ENCODE peak calls at places on chromosomes 2 and 18, in five cellular contexts. Z is AG08396, T is hepatocyte, R is EH, V is OCI-LY7. K is an unnamed sample.

GRCh38 chr2:218319813-218320360 is 27.6 kb upstream of the TMBIM1 start:
- DNase-seq in Z (no peak), T (no peak), R (no peak), V (no peak), K (no peak)

GRCh38 chr2:38073211-38074005 is 2.5 kb downstream of the CYP1B1 start:
- DNase-seq in Z (no peak), T (no peak), R (no peak), V (no peak), K (no peak)

GRCh38 chr2:221975151-221975550 is 323.6 kb downstream of the PAX3 start:
- DNase-seq in Z (no peak), T (no peak), R (no peak), V (no peak), K (no peak)

GRCh38 chr2:80930777-80931176 is 626.2 kb upstream of the LRRTM1 start:
- DNase-seq in Z (no peak), T (no peak), R (no peak), V (no peak), K (no peak)

GRCh38 chr2:26530696-26531095 is 52.8 kb upstream of the OTOF start:
- DNase-seq in Z (no peak), T (no peak), R (peak), V (no peak), K (no peak)

GRCh38 chr2:173323371-173323770 is 31.3 kb upstream of the CDCA7 start:
- DNase-seq in Z (no peak), T (no peak), R (peak), V (no peak), K (no peak)

GRCh38 chr2:68441179-68441993 is 25.7 kb downstream of the FBXO48 start:
- DNase-seq in Z (peak), T (peak), R (peak), V (peak), K (no peak)

GRCh38 chr2:151361674-151362380 is 4.4 kb downstream of the TNFAIP6 start:
- DNase-seq in Z (no peak), T (no peak), R (peak), V (no peak), K (no peak)

GRCh38 chr18:40019797-40020392 is 1935.1 kb upstream of the PIK3C3 start:
- DNase-seq in Z (no peak), T (peak), R (no peak), V (no peak), K (no peak)

GRCh38 chr2:33111002-33111446 is 164.3 kb downstream of the LTBP1 start:
- DNase-seq in Z (no peak), T (no peak), R (peak), V (no peak), K (no peak)

GRCh38 chr18:24270937-24271380 is 126.7 kb downstream of the OSBPL1A start:
- DNase-seq in Z (peak), T (peak), R (peak), V (no peak), K (no peak)

GRCh38 chr18:21444465-21445023 is 156.0 kb downstream of the ESCO1 start:
- DNase-seq in Z (peak), T (peak), R (peak), V (peak), K (no peak)

GRCh38 chr2:177268901-177269300 is 4.4 kb upstream of the NFE2L2 start:
- DNase-seq in Z (no peak), T (no peak), R (no peak), V (no peak), K (no peak)

GRCh38 chr2:143513081-143513480 is 383.9 kb downstream of the ARHGAP15 start:
- DNase-seq in Z (peak), T (peak), R (peak), V (peak), K (no peak)

GRCh38 chr2:72695676-72696075 is 130.2 kb downstream of the EXOC6B start:
- DNase-seq in Z (no peak), T (no peak), R (no peak), V (no peak), K (no peak)

GRCh38 chr2:227767830-227768229 is 22.1 kb downstream of the SCYGR8 start:
- DNase-seq in Z (no peak), T (no peak), R (no peak), V (no peak), K (no peak)

GRCh38 chr2:68512352-68512751 is 45.0 kb downstream of the APLF start:
- DNase-seq in Z (no peak), T (no peak), R (no peak), V (no peak), K (no peak)

GRCh38 chr2:227414846-227415245 is 27.1 kb upstream of the SCYGR1 start:
- DNase-seq in Z (no peak), T (no peak), R (peak), V (no peak), K (no peak)

GRCh38 chr2:171348056-171348455 is 85.7 kb downstream of the METTL8 start:
- DNase-seq in Z (no peak), T (no peak), R (no peak), V (no peak), K (no peak)

GRCh38 chr2:66872926-66873714 is 438.2 kb downstream of the MEIS1 start:
- DNase-seq in Z (no peak), T (no peak), R (peak), V (no peak), K (no peak)

GRCh38 chr2:64021578-64021977 is 2.4 kb upstream of the VPS54 start:
- DNase-seq in Z (no peak), T (peak), R (no peak), V (no peak), K (no peak)

GRCh38 chr2:240571314-240571973 is 3.2 kb downstream of the RNPEPL1 start:
- DNase-seq in Z (no peak), T (no peak), R (no peak), V (no peak), K (no peak)

GRCh38 chr2:160432633-160433032 is 61.0 kb downstream of the RBMS1 start:
- DNase-seq in Z (peak), T (no peak), R (peak), V (no peak), K (no peak)

GRCh38 chr2:176653856-176654443 is 384.7 kb downstream of the MTX2 start:
- DNase-seq in Z (peak), T (peak), R (peak), V (peak), K (no peak)

GRCh38 chr18:9244376-9244775 is 90.2 kb upstream of the TWSG1 start:
- DNase-seq in Z (no peak), T (no peak), R (no peak), V (no peak), K (no peak)

GRCh38 chr2:101022221-101022620 is 20.1 kb downstream of the RPL31 start:
- DNase-seq in Z (no peak), T (no peak), R (no peak), V (no peak), K (no peak)

GRCh38 chr2:101002562-101003277 is 631 bp downstream of the RPL31 start:
- DNase-seq in Z (no peak), T (no peak), R (peak), V (peak), K (no peak)

GRCh38 chr2:169743549-169743948 is 9.9 kb downstream of the KLHL23 start:
- DNase-seq in Z (no peak), T (no peak), R (no peak), V (no peak), K (no peak)

GRCh38 chr2:145799595-145800108 is 1279.7 kb upstream of the ZEB2 start:
- DNase-seq in Z (no peak), T (no peak), R (no peak), V (no peak), K (no peak)

GRCh38 chr2:45568935-45569334 is 42.1 kb downstream of the SRBD1 start:
- DNase-seq in Z (no peak), T (no peak), R (peak), V (no peak), K (no peak)

GRCh38 chr2:185876234-185876633 is 137.6 kb downstream of the FSIP2 start:
- DNase-seq in Z (no peak), T (no peak), R (no peak), V (no peak), K (no peak)

GRCh38 chr2:172736419-172737174 is 952 bp downstream of the RAPGEF4 start:
- DNase-seq in Z (no peak), T (no peak), R (no peak), V (no peak), K (no peak)

GRCh38 chr2:102235042-102235473 is 48.2 kb downstream of the IL1RL2 start:
- DNase-seq in Z (no peak), T (no peak), R (peak), V (no peak), K (no peak)

GRCh38 chr2:183493060-183493459 is 368.8 kb downstream of the NUP35 start:
- DNase-seq in Z (no peak), T (peak), R (no peak), V (no peak), K (no peak)

K was measured in type B pancreatic cell.